ENCODE peak calls at places on chromosome 20, in five cellular contexts. Z, A, F, M and S are unnamed samples.

GRCh38 chr20:30168800-30169138 is 1088.7 kb upstream of the DEFB115 start:
- DNase-seq in F (no peak), A (no peak), M (no peak), Z (no peak), S (no peak)

GRCh38 chr20:58618694-58619540 is 32.2 kb upstream of the STX16 start:
- DNase-seq in A (no peak), Z (no peak), M (no peak), F (peak; percentile 61), S (no peak)

GRCh38 chr20:23524146-23524545 is 33.2 kb downstream of the CST8 start:
- DNase-seq in A (no peak), Z (no peak), F (no peak), M (no peak), S (no peak)

GRCh38 chr20:24634855-24635254 is 165.4 kb downstream of the SYNDIG1 start:
- DNase-seq in M (no peak), F (peak; percentile 49), A (no peak), Z (no peak), S (peak; percentile 76)

GRCh38 chr20:11814276-11814675 is 103.4 kb upstream of the BTBD3 start:
- DNase-seq in A (no peak), Z (no peak), M (no peak), F (no peak), S (no peak)

GRCh38 chr20:57907131-57908083 is 197.6 kb upstream of the PMEPA1 start:
- DNase-seq in M (no peak), F (no peak), A (no peak), Z (no peak), S (no peak)

GRCh38 chr20:15579703-15580102 is 993.5 kb downstream of the KIF16B start:
- DNase-seq in A (no peak), M (no peak), Z (no peak), F (no peak), S (no peak)

GRCh38 chr20:2244993-2245392 is 50.8 kb upstream of the TGM3 start:
- DNase-seq in F (no peak), Z (no peak), M (no peak), A (no peak), S (no peak)

GRCh38 chr20:47274449-47275108 is 81.9 kb downstream of the ZMYND8 start:
- DNase-seq in Z (peak; percentile 58), M (no peak), A (no peak), F (no peak), S (peak; percentile 87)

GRCh38 chr20:2688041-2688591 is 4.5 kb upstream of the EBF4 start:
- DNase-seq in Z (peak; percentile 53), A (no peak), M (peak; percentile 84), F (peak; percentile 82), S (no peak)

GRCh38 chr20:38628580-38629470 is 27.2 kb downstream of the ARHGAP40 start:
- DNase-seq in F (no peak), Z (no peak), A (no peak), M (no peak), S (no peak)

DNA sequence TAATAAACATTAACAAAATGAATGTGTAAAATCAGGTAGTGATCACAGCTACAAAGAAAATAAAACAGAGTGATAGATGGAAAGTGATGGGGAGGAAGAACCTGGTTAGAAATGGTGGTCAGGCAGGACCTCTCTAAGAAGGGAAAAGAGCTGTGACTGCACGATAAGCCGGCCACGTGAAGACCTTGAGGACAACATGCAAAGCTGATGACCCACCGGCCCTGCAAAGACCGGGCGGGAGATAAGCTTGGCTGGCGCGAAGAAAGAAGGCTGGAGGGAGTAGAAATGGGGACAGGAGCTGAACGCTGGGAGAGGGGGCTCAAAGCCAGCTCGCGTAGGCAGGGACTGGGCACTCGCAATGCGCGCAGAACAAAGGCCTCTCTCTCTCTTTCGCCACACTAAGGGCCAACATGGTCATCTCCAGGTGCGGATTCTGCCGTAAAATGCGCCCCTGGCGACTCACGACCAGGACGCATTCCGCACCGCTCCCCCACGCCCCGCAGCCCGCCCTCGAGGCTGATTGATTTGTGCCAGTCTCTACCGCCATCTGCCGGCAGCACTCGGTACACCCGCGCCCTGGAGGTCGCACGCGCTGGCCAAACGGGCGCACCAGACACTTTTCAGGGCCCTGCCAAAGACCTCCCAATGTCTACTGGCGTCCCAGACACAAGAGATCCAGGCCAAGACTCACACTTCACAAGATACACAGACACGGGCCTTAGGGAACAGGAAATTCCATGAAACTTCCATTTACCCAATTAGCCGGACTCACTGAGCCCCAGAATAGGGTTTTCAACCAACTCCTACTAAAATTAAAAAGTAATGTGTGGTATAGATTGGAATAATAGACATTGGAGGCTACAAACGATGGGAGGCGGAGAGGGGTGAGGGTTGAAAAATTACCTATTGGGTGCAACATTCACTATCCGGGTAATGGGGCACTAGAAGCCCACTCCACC is 9.4 kb downstream of the DEFB132 start:
- DNase-seq in F (peak; percentile 95), Z (peak; percentile 88), A (no peak), M (peak; percentile 83), S (no peak)
- H3K4me3 ChIP-seq in F (peak overlapping the region; percentile 66), Z (peak overlapping the region; percentile 47), A (peak overlapping the region; percentile 41), M (no peak overlapping the region), S (peak overlapping the region; percentile 39)

GRCh38 chr20:50794846-50795634 is at the start of gene BCAS4:
- DNase-seq in Z (peak; percentile 95), A (no peak), M (peak; percentile 86), F (peak; percentile 89), S (peak; percentile 29)

GRCh38 chr20:50790651-50791277 is 4.1 kb upstream of the BCAS4 start:
- DNase-seq in Z (peak; percentile 89), F (peak; percentile 97), A (no peak), M (peak; percentile 72), S (peak; percentile 46)

GRCh38 chr20:50792708-50793574 is 1.9 kb upstream of the BCAS4 start:
- DNase-seq in M (no peak), Z (no peak), A (no peak), F (peak; percentile 49), S (no peak)

GRCh38 chr20:50797142-50797541 is 2.3 kb downstream of the BCAS4 start:
- DNase-seq in Z (no peak), A (no peak), F (no peak), M (no peak), S (no peak)

GRCh38 chr20:50794181-50794845 is 548 bp upstream of the BCAS4 start:
- DNase-seq in Z (no peak), M (no peak), F (peak; percentile 57), A (no peak), S (no peak)
- H3K4me3 ChIP-seq in Z (peak overlapping the region; percentile 38), M (peak overlapping the region; percentile 69), F (peak overlapping the region; percentile 46), A (peak overlapping the region; percentile 72), S (peak overlapping the region; percentile 12)

GRCh38 chr20:8129211-8129986 is 2.7 kb upstream of the PLCB1 start:
- DNase-seq in Z (no peak), F (no peak), A (no peak), M (no peak), S (no peak)

GRCh38 chr20:8130840-8131526 is 1.1 kb upstream of the PLCB1 start:
- DNase-seq in Z (no peak), F (no peak), A (no peak), M (no peak), S (no peak)

GRCh38 chr20:8132015-8132631 is at the start of gene PLCB1:
- DNase-seq in M (peak; percentile 80), F (peak; percentile 96), Z (peak; percentile 80), A (no peak), S (no peak)

GRCh38 chr20:8132632-8133587 is 844 bp downstream of the PLCB1 start:
- DNase-seq in A (no peak), M (no peak), Z (peak; percentile 32), F (peak; percentile 89), S (no peak)

GRCh38 chr20:8131598-8132014 is 460 bp upstream of the PLCB1 start:
- DNase-seq in A (no peak), M (no peak), F (no peak), Z (no peak), S (no peak)
- H3K4me3 ChIP-seq in A (peak overlapping the region; percentile 72), M (no peak overlapping the region), F (peak overlapping the region; percentile 50), Z (no peak overlapping the region), S (peak overlapping the region; percentile 76)

GRCh38 chr20:382291-383115 is 1.9 kb downstream of the TRIB3 start:
- DNase-seq in A (no peak), Z (no peak), M (no peak), F (no peak), S (no peak)
- H3K4me3 ChIP-seq in A (peak overlapping the region; percentile 57), Z (peak overlapping the region; percentile 92), M (no peak overlapping the region), F (peak overlapping the region; percentile 46), S (peak overlapping the region; percentile 94)

GRCh38 chr20:13851279-13851678 is 66.5 kb downstream of the NDUFAF5 start:
- DNase-seq in F (no peak), A (no peak), Z (no peak), M (no peak), S (no peak)

GRCh38 chr20:13856356-13856755 is 71.5 kb downstream of the NDUFAF5 start:
- DNase-seq in A (no peak), F (no peak), Z (no peak), M (no peak), S (no peak)

GRCh38 chr20:13855613-13856012 is 70.8 kb downstream of the NDUFAF5 start:
- DNase-seq in M (no peak), Z (no peak), A (no peak), F (no peak), S (no peak)

GRCh38 chr20:13857304-13857703 is 72.5 kb downstream of the NDUFAF5 start:
- DNase-seq in Z (no peak), F (no peak), M (no peak), A (no peak), S (no peak)

GRCh38 chr20:13852321-13852720 is 67.5 kb downstream of the NDUFAF5 start:
- DNase-seq in F (no peak), A (no peak), Z (no peak), M (no peak), S (peak; percentile 95)
- H3K4me3 ChIP-seq in F (no peak overlapping the region), A (no peak overlapping the region), Z (no peak overlapping the region), M (no peak overlapping the region), S (no peak overlapping the region)

GRCh38 chr20:44532981-44533331 is 11.1 kb upstream of the SERINC3 start:
- DNase-seq in M (peak; percentile 34), F (no peak), Z (no peak), A (no peak), S (no peak)
- H3K4me3 ChIP-seq in M (no peak overlapping the region), F (peak overlapping the region; percentile 90), Z (no peak overlapping the region), A (peak overlapping the region; percentile 75), S (peak overlapping the region; percentile 67)

GRCh38 chr20:842547-842940 is 9.0 kb downstream of the FAM110A start:
- DNase-seq in M (no peak), Z (no peak), F (no peak), A (no peak), S (no peak)
- H3K4me3 ChIP-seq in M (no peak overlapping the region), Z (no peak overlapping the region), F (no peak overlapping the region), A (peak overlapping the region; percentile 51), S (no peak overlapping the region)

DNA sequence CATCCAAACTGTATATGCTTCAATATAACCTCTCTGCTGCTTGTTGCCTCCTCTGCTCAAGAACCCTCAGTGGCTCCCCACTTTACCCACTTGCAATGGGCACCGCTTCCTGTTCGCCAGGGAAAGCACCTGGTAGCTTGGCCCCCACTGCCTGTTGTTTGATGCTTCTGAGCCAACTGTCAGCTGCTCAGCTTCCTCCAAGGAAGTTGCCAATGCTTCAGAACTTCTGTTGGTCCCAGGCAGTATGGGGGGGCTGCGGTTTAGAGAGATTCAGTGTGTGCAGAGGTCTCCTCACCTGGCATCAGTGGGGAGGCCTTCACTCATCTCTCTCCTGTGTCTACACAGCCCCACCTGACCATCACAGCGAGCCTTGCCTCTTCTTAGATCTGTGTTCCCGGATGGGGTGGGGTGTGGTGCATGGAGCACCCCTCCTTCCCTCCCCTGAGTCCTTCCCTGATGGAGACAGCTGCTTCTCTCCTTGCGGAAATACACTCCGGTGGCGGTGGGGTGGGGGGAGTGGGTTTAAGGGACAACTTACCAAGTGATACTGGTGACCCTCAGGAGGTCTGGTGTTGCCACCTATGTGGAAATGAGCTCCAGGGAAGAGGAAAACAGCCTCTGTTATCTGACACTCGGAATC is 308.1 kb downstream of the CDH26 start:
- DNase-seq in Z (no peak), F (no peak), M (peak; percentile 12), A (no peak), S (no peak)
- H3K4me3 ChIP-seq in Z (no peak overlapping the region), F (no peak overlapping the region), M (no peak overlapping the region), A (no peak overlapping the region), S (no peak overlapping the region)

GRCh38 chr20:31845300-31845863 is at the start of gene FOXS1:
- DNase-seq in F (peak; percentile 85), Z (no peak), M (no peak), A (no peak), S (no peak)
- H3K4me3 ChIP-seq in F (peak within 1 kb of the TSS; percentile 55), Z (no peak within 1 kb of the TSS), M (no peak within 1 kb of the TSS), A (peak within 1 kb of the TSS; percentile 31), S (no peak within 1 kb of the TSS)